ENCODE peak calls at places on chromosomes 2 and 18, in nine cellular contexts. Q is renal cortical epithelial cell; S is neural crest cell; N is heart left ventricle; V is NCI-H1436; K is CD8-positive, alpha-beta memory T cell; D is hypothalamus; B is lung microvascular endothelial cell; Z is activated CD4-positive, alpha-beta T cell treated with anti-CD3 and anti-CD28 coated beads for 24 hours. G is an unnamed sample.

GRCh38 chr2:234289789-234290188 is 207.1 kb downstream of the ARL4C start:
- DNase-seq in Q (peak), S (no peak), N (no peak), V (no peak), K (no peak), D (no peak), B (peak), Z (no peak), G (peak)

GRCh38 chr2:237041231-237041630 is 44.5 kb upstream of the COPS8 start:
- DNase-seq in Q (no peak), S (no peak), N (no peak), V (no peak), K (no peak), D (no peak), B (peak), Z (no peak), G (no peak)

GRCh38 chr2:45591073-45591472 is 20.0 kb downstream of the SRBD1 start:
- DNase-seq in Q (no peak), S (no peak), N (no peak), V (no peak), K (no peak), D (no peak), B (no peak), Z (no peak), G (no peak)

GRCh38 chr18:55433688-55434087 is 154.3 kb downstream of the TCF4 start:
- DNase-seq in Q (no peak), S (no peak), N (no peak), V (no peak), K (no peak), D (no peak), B (no peak), Z (no peak), G (no peak)

GRCh38 chr2:30421551-30422436 is 25.3 kb upstream of the LCLAT1 start:
- DNase-seq in Q (peak), S (peak), N (no peak), V (peak), K (no peak), D (no peak), B (no peak), Z (no peak), G (peak)

GRCh38 chr2:445896-446295 is 158.0 kb upstream of the ALKAL2 start:
- DNase-seq in Q (no peak), S (no peak), N (no peak), V (peak), K (no peak), D (no peak), B (no peak), Z (no peak), G (no peak)

GRCh38 chr2:317501-318424 is 29.9 kb upstream of the ALKAL2 start:
- DNase-seq in Q (no peak), S (peak), N (no peak), V (no peak), K (peak), D (no peak), B (no peak), Z (no peak), G (peak)

GRCh38 chr2:69309336-69310048 is 77.5 kb downstream of the GFPT1 start:
- DNase-seq in Q (no peak), S (no peak), N (peak), V (peak), K (no peak), D (no peak), B (peak), Z (no peak), G (no peak)

GRCh38 chr2:164913011-164913410 is 42.3 kb downstream of the SLC38A11 start:
- DNase-seq in Q (no peak), S (no peak), N (no peak), V (no peak), K (no peak), D (no peak), B (no peak), Z (no peak), G (no peak)

GRCh38 chr2:132424526-132425121 is 8.0 kb downstream of the GPR39 start:
- DNase-seq in Q (peak), S (no peak), N (no peak), V (no peak), K (no peak), D (no peak), B (no peak), Z (no peak), G (no peak)

GRCh38 chr2:88253997-88254396 is 83.9 kb downstream of the THNSL2 start:
- DNase-seq in Q (no peak), S (no peak), N (no peak), V (no peak), K (no peak), D (no peak), B (no peak), Z (no peak), G (no peak)

GRCh38 chr2:156589381-156590079 is 153.4 kb downstream of the GPD2 start:
- DNase-seq in Q (peak), S (no peak), N (no peak), V (peak), K (no peak), D (no peak), B (peak), Z (no peak), G (no peak)

GRCh38 chr2:86300496-86300895 is 36.9 kb downstream of the REEP1 start:
- DNase-seq in Q (no peak), S (no peak), N (no peak), V (no peak), K (no peak), D (no peak), B (no peak), Z (no peak), G (no peak)

GRCh38 chr2:27807476-27807875 is 36.0 kb downstream of the MRPL33 start:
- DNase-seq in Q (peak), S (no peak), N (no peak), V (no peak), K (no peak), D (no peak), B (peak), Z (no peak), G (no peak)

GRCh38 chr2:85390941-85391669 is 19.1 kb downstream of the CAPG start:
- DNase-seq in Q (no peak), S (peak), N (peak), V (no peak), K (peak), D (peak), B (peak), Z (peak), G (peak)

GRCh38 chr18:56756971-56757370 is 105.8 kb downstream of the WDR7 start:
- DNase-seq in Q (no peak), S (no peak), N (no peak), V (no peak), K (no peak), D (peak), B (peak), Z (no peak), G (no peak)

GRCh38 chr2:64645014-64645418 is 8.7 kb downstream of the SERTAD2 start:
- DNase-seq in Q (peak), S (peak), N (peak), V (peak), K (no peak), D (peak), B (peak), Z (no peak), G (peak)

GRCh38 chr18:56505293-56505692 is 133.1 kb downstream of the TXNL1 start:
- DNase-seq in Q (no peak), S (no peak), N (no peak), V (no peak), K (no peak), D (no peak), B (no peak), Z (no peak), G (no peak)

GRCh38 chr2:240553956-240554480 is 3.8 kb downstream of the ANKMY1 start:
- DNase-seq in Q (no peak), S (no peak), N (no peak), V (no peak), K (no peak), D (no peak), B (no peak), Z (no peak), G (no peak)

GRCh38 chr2:241773511-241774418 is 2.9 kb upstream of the GAL3ST2 start:
- DNase-seq in Q (no peak), S (no peak), N (no peak), V (peak), K (no peak), D (no peak), B (no peak), Z (no peak), G (no peak)

GRCh38 chr2:86066915-86067314 is 38.8 kb downstream of the POLR1A start:
- DNase-seq in Q (no peak), S (no peak), N (no peak), V (no peak), K (no peak), D (no peak), B (no peak), Z (no peak), G (no peak)

GRCh38 chr18:51300912-51301311 is 103.4 kb upstream of the MEX3C start:
- DNase-seq in Q (no peak), S (no peak), N (no peak), V (no peak), K (no peak), D (no peak), B (no peak), Z (no peak), G (no peak)

GRCh38 chr2:233129351-233129978 is 69.3 kb downstream of the INPP5D start:
- DNase-seq in Q (no peak), S (peak), N (no peak), V (peak), K (no peak), D (no peak), B (no peak), Z (no peak), G (no peak)

GRCh38 chr2:43676322-43677050 is at the start of gene C1GALT1C1L:
- DNase-seq in Q (peak), S (no peak), N (peak), V (peak), K (no peak), D (peak), B (peak), Z (peak), G (peak)

GRCh38 chr2:157269060-157269459 is 11.6 kb downstream of the GALNT5 start:
- DNase-seq in Q (no peak), S (no peak), N (no peak), V (no peak), K (no peak), D (no peak), B (no peak), Z (no peak), G (no peak)

GRCh38 chr2:85133751-85134254 is 611 bp downstream of the TCF7L1 start:
- DNase-seq in Q (no peak), S (peak), N (peak), V (no peak), K (no peak), D (peak), B (peak), Z (no peak), G (peak)

GRCh38 chr2:134431837-134432437 is 178.1 kb downstream of the MGAT5 start:
- DNase-seq in Q (peak), S (no peak), N (no peak), V (no peak), K (no peak), D (no peak), B (no peak), Z (no peak), G (no peak)